ENCODE peak calls at places on chromosomes 5 and 9, in eight cellular contexts. O is right cardiac atrium, R is aorta, S is sigmoid colon, T is OCI-LY7, G is astrocyte, Y is psoas muscle, X is lung. U is an unnamed sample.

GRCh38 chr9:96159596-96159995 is 142.4 kb downstream of the HSD17B3 start:
- DNase-seq in O (no peak), R (peak; percentile 12), S (peak; percentile 54), T (no peak), G (no peak), Y (no peak), X (no peak), U (no peak)

GRCh38 chr5:83450183-83450839 is 21.2 kb upstream of the VCAN start:
- DNase-seq in O (no peak), R (no peak), S (no peak), T (no peak), G (no peak), Y (no peak), X (no peak), U (no peak)

GRCh38 chr5:107126341-107126740 is 544.4 kb downstream of the EFNA5 start:
- DNase-seq in O (no peak), R (no peak), S (no peak), T (no peak), G (no peak), Y (no peak), X (no peak), U (no peak)

GRCh38 chr9:132141364-132141947 is 20.4 kb upstream of the NTNG2 start:
- DNase-seq in O (no peak), R (no peak), S (no peak), T (no peak), G (peak; percentile 12), Y (no peak), X (no peak), U (no peak)

GRCh38 chr9:23582836-23583235 is 243.2 kb downstream of the ELAVL2 start:
- DNase-seq in O (no peak), R (no peak), S (no peak), T (no peak), G (no peak), Y (no peak), X (no peak), U (no peak)

GRCh38 chr5:122076669-122077450 is 1.2 kb downstream of the LOX start:
- DNase-seq in O (peak; percentile 79), R (peak; percentile 94), S (peak; percentile 90), T (no peak), G (peak; percentile 67), Y (peak; percentile 81), X (peak; percentile 80), U (peak; percentile 59)

GRCh38 chr5:144203750-144204596 is 33.3 kb downstream of the KCTD16 start:
- DNase-seq in O (no peak), R (no peak), S (no peak), T (peak; percentile 64), G (peak; percentile 46), Y (no peak), X (no peak), U (peak; percentile 38)

GRCh38 chr9:33731142-33731541 is 64.2 kb upstream of the PRSS3 start:
- DNase-seq in O (no peak), R (no peak), S (no peak), T (no peak), G (no peak), Y (no peak), X (no peak), U (no peak)

DNA sequence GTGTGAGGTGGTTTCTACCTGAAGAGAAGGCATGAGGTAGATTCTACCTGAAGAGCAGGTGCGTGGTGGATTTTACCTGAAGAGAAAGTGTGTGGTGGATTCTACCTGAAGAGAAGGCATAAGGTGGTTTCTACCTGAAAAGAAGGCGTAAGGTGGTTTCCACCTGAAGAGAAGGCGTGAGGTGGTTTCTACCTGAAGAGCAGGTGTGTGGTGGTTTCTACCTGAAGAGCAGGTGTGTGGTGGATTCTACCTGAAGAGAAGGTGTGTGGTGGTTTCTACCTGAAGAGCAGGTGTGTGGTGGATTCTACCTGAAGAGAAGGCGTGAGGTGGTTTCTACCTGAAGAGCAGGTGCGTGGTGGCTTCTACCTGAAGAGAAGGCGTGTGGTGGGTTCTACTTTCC is 192.8 kb downstream of the MED10 start:
- DNase-seq in O (no peak), R (no peak), S (no peak), T (no peak), G (no peak), Y (no peak), X (no peak), U (no peak)
- H3K9me3 ChIP-seq in O (peaks cover 3% of the 10 kb centered on the region), R (no peaks in the 10 kb centered on the region), S (no peaks in the 10 kb centered on the region), T (no peaks in the 10 kb centered on the region), G (peaks cover 19% of the 10 kb centered on the region), Y (no peaks in the 10 kb centered on the region), X (no peaks in the 10 kb centered on the region), U (no peaks in the 10 kb centered on the region)

GRCh38 chr5:4228708-4229107 is 633.1 kb downstream of the IRX1 start:
- DNase-seq in O (no peak), R (no peak), S (no peak), T (no peak), G (no peak), Y (no peak), X (no peak), U (no peak)
- H3K4me3 ChIP-seq in O (no peak overlapping the region), R (no peak overlapping the region), S (no peak overlapping the region), T (no peak overlapping the region), G (no peak overlapping the region), Y (no peak overlapping the region), X (no peak overlapping the region), U (no peak overlapping the region)

GRCh38 chr5:151081426-151082273 is 816 bp upstream of the TNIP1 start:
- DNase-seq in O (no peak), R (no peak), S (no peak), T (no peak), G (no peak), Y (no peak), X (no peak), U (no peak)

GRCh38 chr5:151082274-151082902 is 1.6 kb upstream of the TNIP1 start:
- DNase-seq in O (no peak), R (no peak), S (no peak), T (no peak), G (no peak), Y (no peak), X (no peak), U (no peak)

GRCh38 chr5:151078490-151079262 is 2.2 kb downstream of the TNIP1 start:
- DNase-seq in O (no peak), R (peak; percentile 59), S (no peak), T (peak; percentile 42), G (no peak), Y (peak; percentile 54), X (no peak), U (no peak)

GRCh38 chr5:151080620-151081425 is at the start of gene TNIP1:
- DNase-seq in O (peak; percentile 93), R (peak; percentile 98), S (peak; percentile 97), T (peak; percentile 94), G (peak; percentile 82), Y (peak; percentile 97), X (peak; percentile 95), U (peak; percentile 89)

DNA sequence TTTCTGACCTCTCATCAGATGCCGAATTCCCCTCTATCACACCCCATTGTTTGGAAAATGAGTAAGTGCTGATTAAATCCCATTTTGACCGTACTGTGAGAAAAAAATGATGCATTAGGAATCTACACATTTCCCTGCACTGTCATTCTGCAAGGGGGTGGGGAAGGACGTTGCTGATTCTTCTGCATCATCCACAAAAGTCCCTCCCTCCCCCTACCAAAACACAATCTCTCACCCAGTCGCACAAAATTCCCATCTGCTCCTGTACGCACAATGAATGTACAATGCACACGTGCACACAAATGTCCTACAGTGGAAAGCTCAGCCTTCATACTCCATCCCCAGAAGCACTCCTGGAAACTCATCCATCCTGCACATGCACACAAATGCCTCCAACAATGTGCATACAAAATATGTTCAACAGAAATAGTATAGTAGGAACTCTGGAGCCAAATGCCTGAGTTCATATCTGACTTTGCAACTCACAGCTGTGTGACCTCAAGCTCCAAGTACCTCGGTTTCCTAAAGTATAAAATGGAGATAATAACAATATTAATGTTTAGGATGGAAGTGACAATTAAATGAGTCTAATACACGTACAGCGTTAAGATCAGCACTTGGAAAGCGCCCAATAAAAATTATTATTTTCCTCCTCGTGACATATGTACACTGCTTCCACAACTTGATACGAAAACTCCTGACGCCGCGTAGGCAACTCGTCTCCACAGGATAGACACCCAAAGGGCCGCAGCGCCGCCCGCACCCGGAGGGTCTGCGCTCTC is 805 bp downstream of the TNIP1 start:
- DNase-seq in O (no peak), R (no peak), S (no peak), T (no peak), G (peak; percentile 73), Y (no peak), X (no peak), U (peak; percentile 39)
- H3K4me1 ChIP-seq in O (peaks cover 21% of the 10 kb centered on the region), R (no peaks in the 10 kb centered on the region), S (peaks cover 46% of the 10 kb centered on the region), T (peaks cover 53% of the 10 kb centered on the region), G (peaks cover 53% of the 10 kb centered on the region), Y (peaks cover 76% of the 10 kb centered on the region), X (peaks cover 30% of the 10 kb centered on the region), U (peaks cover 37% of the 10 kb centered on the region)

GRCh38 chr5:166341708-166342329 is 1949.6 kb upstream of the WWC1 start:
- DNase-seq in O (no peak), R (no peak), S (no peak), T (no peak), G (no peak), Y (no peak), X (no peak), U (no peak)

GRCh38 chr5:166349036-166349435 is 1942.4 kb upstream of the WWC1 start:
- DNase-seq in O (no peak), R (no peak), S (no peak), T (no peak), G (no peak), Y (no peak), X (no peak), U (no peak)

GRCh38 chr5:166342330-166342891 is 1949.0 kb upstream of the WWC1 start:
- DNase-seq in O (no peak), R (no peak), S (no peak), T (no peak), G (no peak), Y (no peak), X (no peak), U (no peak)

DNA sequence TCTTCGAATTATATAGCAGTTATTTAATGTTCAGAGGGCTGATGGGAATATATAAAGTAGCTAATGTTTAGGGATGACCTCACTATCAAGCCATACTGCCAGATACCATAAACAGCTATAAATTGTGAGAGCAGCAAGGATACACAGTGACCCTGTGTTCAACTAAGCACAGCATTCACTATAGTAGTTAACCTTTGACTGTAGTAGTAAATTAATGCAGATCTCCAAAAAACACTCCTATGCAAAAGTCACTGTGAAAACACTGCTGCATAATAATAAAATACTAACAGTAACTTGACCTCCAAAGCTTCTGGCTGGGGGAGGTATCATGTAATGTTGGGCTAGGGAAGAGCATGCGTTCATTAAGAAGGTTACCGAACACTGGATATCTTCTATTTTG is 1944.4 kb upstream of the WWC1 start:
- DNase-seq in O (no peak), R (no peak), S (no peak), T (no peak), G (no peak), Y (no peak), X (no peak), U (no peak)
- H3K9me3 ChIP-seq in O (no peaks in the 10 kb centered on the region), R (no peaks in the 10 kb centered on the region), S (no peaks in the 10 kb centered on the region), T (no peaks in the 10 kb centered on the region), G (no peaks in the 10 kb centered on the region), Y (no peaks in the 10 kb centered on the region), X (no peaks in the 10 kb centered on the region), U (no peaks in the 10 kb centered on the region)

U was measured in naive thymus-derived CD4-positive, alpha-beta T cell.